ENCODE peak calls at places on chromosomes 1 and 21, in five cellular contexts. G is GM23248, C is hepatocyte, P is OCI-LY7, B is GM23338. X is an unnamed sample. For H3K9me2, the result is how much of the 10 kb centered on the place peaks cover.

GRCh38 chr1:52670599-52670998 is 27.5 kb downstream of the COA7 start:
- DNase-seq in G (no peak), C (no peak), P (no peak), B (no peak), X (no peak)

GRCh38 chr21:41458121-41458520 is 32.1 kb downstream of the MX1 start:
- DNase-seq in G (peak), C (no peak), P (no peak), B (no peak), X (no peak)

GRCh38 chr1:218898921-218899320 is 274.8 kb upstream of the LYPLAL1 start:
- DNase-seq in G (no peak), C (no peak), P (no peak), B (no peak), X (no peak)

GRCh38 chr1:231460614-231461013 is 38.5 kb upstream of the EGLN1 start:
- DNase-seq in G (no peak), C (no peak), P (no peak), B (no peak), X (peak)

GRCh38 chr1:2255420-2256369 is 27.6 kb downstream of the SKI start:
- DNase-seq in G (peak), C (no peak), P (peak), B (peak), X (peak)

GRCh38 chr1:17640411-17640810 is 100.9 kb downstream of the ARHGEF10L start:
- DNase-seq in G (no peak), C (no peak), P (no peak), B (no peak), X (no peak)

GRCh38 chr1:234132799-234133198 is 228.3 kb downstream of the SLC35F3 start:
- DNase-seq in G (no peak), C (no peak), P (no peak), B (no peak), X (no peak)

GRCh38 chr1:151615711-151616504 is 4.1 kb downstream of the SNX27 start:
- DNase-seq in G (peak), C (no peak), P (no peak), B (no peak), X (no peak)

GRCh38 chr1:171645553-171646336 is 6.7 kb downstream of the MYOC start:
- DNase-seq in G (peak), C (peak), P (no peak), B (no peak), X (no peak)

GRCh38 chr1:175679931-175680652 is 63.3 kb downstream of the TNR start:
- DNase-seq in G (no peak), C (no peak), P (peak), B (no peak), X (no peak)

GRCh38 chr1:77412069-77412793 is 130.4 kb downstream of the AK5 start:
- DNase-seq in G (peak), C (no peak), P (peak), B (no peak), X (no peak)

GRCh38 chr1:233114159-233114558 is 163.7 kb downstream of the NTPCR start:
- DNase-seq in G (peak), C (no peak), P (no peak), B (peak), X (no peak)

GRCh38 chr1:181126871-181127587 is 38.5 kb downstream of the IER5 start:
- DNase-seq in G (no peak), C (peak), P (no peak), B (no peak), X (peak)

GRCh38 chr1:63984891-63985290 is 211.1 kb downstream of the ROR1 start:
- DNase-seq in G (peak), C (no peak), P (no peak), B (no peak), X (no peak)

GRCh38 chr1:23878668-23879067 is 10.6 kb upstream of the FUCA1 start:
- DNase-seq in G (no peak), C (no peak), P (peak), B (no peak), X (no peak)

GRCh38 chr1:170586321-170586855 is 54.4 kb downstream of the GORAB start:
- DNase-seq in G (peak), C (peak), P (no peak), B (peak), X (no peak)

GRCh38 chr1:182615468-182616129 is 11.4 kb upstream of the RGS16 start:
- DNase-seq in G (peak), C (no peak), P (peak), B (peak), X (no peak)

GRCh38 chr1:61186753-61187152 is 104.4 kb downstream of the NFIA start:
- DNase-seq in G (peak), C (no peak), P (no peak), B (no peak), X (no peak)

GRCh38 chr1:52348704-52349301 is 17.2 kb downstream of the CC2D1B start:
- DNase-seq in G (peak), C (peak), P (no peak), B (peak), X (no peak)

GRCh38 chr21:29697555-29698193 is 242.1 kb downstream of the GRIK1 start:
- DNase-seq in G (peak), C (no peak), P (peak), B (no peak), X (no peak)

GRCh38 chr1:206706298-206706791 is 21.6 kb downstream of the MAPKAPK2 start:
- DNase-seq in G (peak), C (peak), P (no peak), B (peak), X (no peak)

GRCh38 chr1:92933459-92933858 is 27.8 kb downstream of the DIPK1A start:
- DNase-seq in G (peak), C (no peak), P (no peak), B (no peak), X (no peak)

GRCh38 chr1:90402893-90403849 is 313.9 kb downstream of the BARHL2 start:
- DNase-seq in G (peak), C (peak), P (no peak), B (peak), X (no peak)

GRCh38 chr1:29258189-29258973 is 22.1 kb downstream of the PTPRU start:
- DNase-seq in G (no peak), C (no peak), P (no peak), B (no peak), X (no peak)

GRCh38 chr1:99850458-99850974 is 355 bp downstream of the AGL start:
- DNase-seq in G (peak), C (no peak), P (peak), B (no peak), X (no peak)

GRCh38 chr1:109149874-109150601 is 36.1 kb downstream of the ELAPOR1 start:
- DNase-seq in G (no peak), C (no peak), P (no peak), B (no peak), X (no peak)

GRCh38 chr21:46650476-46651098 is 15.1 kb downstream of the PRMT2 start:
- DNase-seq in G (no peak), C (no peak), P (no peak), B (no peak), X (no peak)

GRCh38 chr1:226687476-226687875 is 51.6 kb downstream of the ITPKB start:
- DNase-seq in G (no peak), C (no peak), P (peak), B (no peak), X (no peak)

GRCh38 chr1:159040206-159040605 is 30.5 kb downstream of the IFI16 start:
- DNase-seq in G (peak), C (no peak), P (no peak), B (no peak), X (no peak)

GRCh38 chr1:231393668-231394067 is 28.4 kb downstream of the EGLN1 start:
- DNase-seq in G (no peak), C (peak), P (no peak), B (no peak), X (no peak)

GRCh38 chr1:220680085-220680687 is 10.0 kb upstream of the C1orf115 start:
- DNase-seq in G (peak), C (peak), P (peak), B (peak), X (peak)

GRCh38 chr1:65717815-65718454 is 74.8 kb upstream of the PDE4B start:
- DNase-seq in G (peak), C (no peak), P (no peak), B (peak), X (no peak)

GRCh38 chr1:174189424-174190062 is 30.2 kb downstream of the RABGAP1L start:
- DNase-seq in G (no peak), C (no peak), P (no peak), B (peak), X (no peak)
- H3K9me2 ChIP-seq in G (under half), C (under half), P (under half), B (under half), X (under half)

GRCh38 chr1:156748670-156749428 is 2.6 kb downstream of the HDGF start:
- DNase-seq in G (peak), C (peak), P (no peak), B (no peak), X (no peak)
- TF ChIP-seq EZH2phosphoT487 in G (no peak), C (no peak), P (no peak), B (no peak), X (no peak)

GRCh38 chr1:35797380-35797779 is 10.4 kb upstream of the AGO4 start:
- DNase-seq in G (no peak), C (no peak), P (peak), B (no peak), X (no peak)
- H3K27ac ChIP-seq in G (no peak), C (no peak), P (peak), B (no peak), X (no peak)

DNA sequence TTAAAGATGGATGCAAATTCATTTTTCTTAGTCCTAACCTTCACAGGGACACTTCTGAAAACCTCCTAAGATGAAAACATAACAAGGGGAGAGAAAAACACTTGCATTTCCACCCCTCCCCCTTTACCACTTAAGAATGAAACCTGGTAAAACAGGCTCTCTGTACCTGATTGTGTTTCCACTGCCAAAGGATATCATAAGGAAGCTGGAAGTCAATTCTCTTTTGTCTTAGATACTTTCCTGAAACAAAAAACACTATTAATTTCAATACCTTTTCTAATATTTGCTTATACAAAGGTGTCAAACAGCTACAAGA is 59.1 kb downstream of the RUSC1 start:
- DNase-seq in G (no peak), C (no peak), P (no peak), B (no peak), X (no peak)
- H3K9me2 ChIP-seq in G (under half), C (under half), P (under half), B (under half), X (under half)

DNA sequence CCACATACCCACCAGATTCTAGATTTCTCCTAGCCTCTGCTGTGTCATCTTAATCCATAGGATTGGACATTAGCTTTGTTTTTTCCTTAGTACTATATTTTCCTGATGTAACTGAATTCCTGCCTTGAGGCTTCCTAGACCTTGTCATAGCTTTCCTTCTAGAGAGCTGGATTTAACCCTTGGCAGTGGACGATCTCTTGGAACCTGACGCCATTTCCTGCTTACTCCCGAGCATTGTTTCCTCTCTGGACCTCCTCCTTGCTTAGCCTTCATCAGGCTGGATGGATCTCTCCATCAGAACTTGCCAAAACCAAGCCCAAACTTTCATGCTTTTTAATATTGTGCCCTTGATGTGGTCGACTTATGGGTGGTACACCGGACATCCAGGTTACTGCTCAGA is 1.5 kb downstream of the APOBEC4 start:
- DNase-seq in G (no peak), C (no peak), P (no peak), B (no peak), X (no peak)
- TF ChIP-seq EZH2phosphoT487 in G (no peak), C (no peak), P (no peak), B (no peak), X (no peak)

GRCh38 chr1:204295666-204296065 is 64.1 kb downstream of the PLEKHA6 start:
- DNase-seq in G (peak), C (no peak), P (no peak), B (no peak), X (no peak)
- H3K27ac ChIP-seq in G (peak), C (peak), P (no peak), B (no peak), X (no peak)

GRCh38 chr1:212675675-212676074 is 24.0 kb downstream of the BATF3 start:
- DNase-seq in G (no peak), C (no peak), P (no peak), B (no peak), X (no peak)
- H3K9me2 ChIP-seq in G (under half), C (under half), P (under half), B (under half), X (under half)

DNA sequence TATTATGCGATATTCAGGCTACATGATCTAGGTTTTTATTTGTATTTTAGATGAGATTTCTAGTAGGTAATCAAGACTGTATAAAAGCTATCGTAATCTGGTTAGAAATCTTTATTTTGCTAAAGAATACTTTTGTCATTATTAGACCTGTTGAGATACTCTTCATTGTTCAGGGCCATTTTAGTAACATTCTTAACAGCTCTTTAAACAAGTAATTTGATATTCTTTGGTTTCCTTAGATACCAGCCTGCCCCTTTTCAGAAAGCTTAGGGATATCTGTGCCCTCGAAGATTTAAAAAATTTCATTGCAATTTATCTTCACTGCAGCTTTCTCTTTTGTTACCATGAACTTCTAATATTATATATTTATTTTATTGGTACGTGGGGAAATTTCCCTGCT is 18.9 kb downstream of the ADGRL2 start:
- DNase-seq in G (no peak), C (no peak), P (no peak), B (no peak), X (no peak)
- TF ChIP-seq EZH2phosphoT487 in G (no peak), C (no peak), P (no peak), B (no peak), X (no peak)